ENCODE peak calls at places on chromosomes 3 and 15, in four cellular contexts. N, R, D and J are unnamed samples.

GRCh38 chr15:56298723-56299122 is 55.0 kb upstream of the RFX7 start:
- DNase-seq in N (no peak), R (no peak), D (no peak), J (no peak)

GRCh38 chr15:39585394-39585841 is 4.5 kb downstream of the THBS1 start:
- DNase-seq in N (no peak), R (no peak), D (no peak), J (no peak)

GRCh38 chr3:64354221-64354620 is 129.0 kb upstream of the PRICKLE2 start:
- DNase-seq in N (no peak), R (no peak), D (no peak), J (no peak)

GRCh38 chr15:62799037-62799436 is 243.5 kb upstream of the TPM1 start:
- DNase-seq in N (no peak), R (no peak), D (no peak), J (no peak)

GRCh38 chr15:54575586-54575985 is 597.3 kb downstream of the UNC13C start:
- DNase-seq in N (no peak), R (no peak), D (no peak), J (no peak)

GRCh38 chr3:118782755-118783202 is 251.9 kb downstream of the IGSF11 start:
- DNase-seq in N (no peak), R (no peak), D (peak), J (no peak)

GRCh38 chr3:67461667-67462142 is 192.7 kb downstream of the SUCLG2 start:
- DNase-seq in N (peak), R (no peak), D (peak), J (no peak)

GRCh38 chr3:178455966-178456365 is 80.3 kb upstream of the KCNMB2 start:
- DNase-seq in N (no peak), R (no peak), D (no peak), J (no peak)

GRCh38 chr3:40745381-40746106 is 220.8 kb downstream of the ZNF621 start:
- DNase-seq in N (no peak), R (no peak), D (no peak), J (no peak)

GRCh38 chr15:81485806-81486205 is 111.8 kb upstream of the TMC3 start:
- DNase-seq in N (no peak), R (no peak), D (no peak), J (no peak)

GRCh38 chr3:126136428-126137220 is 43.8 kb downstream of the ALDH1L1 start:
- DNase-seq in N (no peak), R (peak), D (no peak), J (no peak)

GRCh38 chr3:57791245-57791644 is 35.1 kb downstream of the SLMAP start:
- DNase-seq in N (no peak), R (no peak), D (no peak), J (no peak)

GRCh38 chr3:24410861-24411260 is 83.8 kb downstream of the THRB start:
- DNase-seq in N (no peak), R (peak), D (no peak), J (no peak)

GRCh38 chr3:85432081-85432480 is 473.3 kb downstream of the CADM2 start:
- DNase-seq in N (no peak), R (no peak), D (no peak), J (no peak)

GRCh38 chr3:8470801-8471200 is 30.8 kb upstream of the LMCD1 start:
- DNase-seq in N (no peak), R (no peak), D (no peak), J (no peak)

GRCh38 chr3:174331095-174331802 is 527.9 kb upstream of the NAALADL2 start:
- DNase-seq in N (no peak), R (no peak), D (no peak), J (no peak)